ENCODE peak calls at places on chromosomes 7 and 10, in seven cellular contexts. F is NCI-H1417, I is fibroblast of mammary gland, Q is AG04449, G is activated B cell treated with CpG ODN at 0.5 μM for 24 hours, Y is NCI-H526 treated with DMSO at 0.1 percent for 48 hours, Z is posterior cingulate gyrus. C is an unnamed sample.

GRCh38 chr7:34011711-34012110 is 106.4 kb downstream of the BMPER start:
- DNase-seq in Y (no peak), F (no peak), Z (no peak), G (no peak), Q (no peak), I (no peak), C (no peak)

GRCh38 chr10:70576803-70577517 is 25.6 kb downstream of the PRF1 start:
- DNase-seq in Y (no peak), Q (no peak), I (peak; percentile 22), F (no peak), Z (no peak), G (no peak), C (peak; percentile 18)

GRCh38 chr10:70605153-70605552 is 2.6 kb upstream of the PRF1 start:
- DNase-seq in Y (no peak), Q (no peak), Z (no peak), I (no peak), F (no peak), G (no peak), C (no peak)

GRCh38 chr10:78301891-78302738 is 268.5 kb downstream of the RPS24 start:
- DNase-seq in F (peak; percentile 52), Q (no peak), Y (no peak), Z (no peak), G (no peak), I (no peak), C (no peak)

GRCh38 chr10:127047878-127048238 is 142.6 kb downstream of the DOCK1 start:
- DNase-seq in I (no peak), F (no peak), G (no peak), Q (no peak), Y (no peak), Z (no peak), C (no peak)

GRCh38 chr10:127151981-127152699 is 44.3 kb downstream of the INSYN2A start:
- DNase-seq in G (no peak), F (no peak), I (peak; percentile 66), Y (no peak), Z (no peak), Q (no peak), C (no peak)

GRCh38 chr10:12042409-12042796 is 206 bp downstream of the UPF2 start:
- DNase-seq in Z (peak; percentile 81), I (peak; percentile 7), Y (no peak), F (peak; percentile 64), G (no peak), Q (no peak), C (peak; percentile 40)

GRCh38 chr10:8617792-8618191 is 563.3 kb downstream of the GATA3 start:
- DNase-seq in I (no peak), G (no peak), Z (no peak), Y (no peak), Q (no peak), F (no peak), C (no peak)

GRCh38 chr10:123295644-123296043 is 141.4 kb downstream of the BUB3 start:
- DNase-seq in F (no peak), G (no peak), Y (no peak), Z (no peak), I (no peak), Q (no peak), C (no peak)

GRCh38 chr10:89213191-89213808 is 6.2 kb upstream of the CH25H start:
- DNase-seq in F (peak; percentile 36), I (peak; percentile 66), Y (peak; percentile 15), Z (no peak), G (no peak), Q (no peak), C (peak; percentile 17)

GRCh38 chr10:117148284-117148683 is 10.2 kb upstream of the VAX1 start:
- DNase-seq in F (peak; percentile 6), G (no peak), Z (no peak), Q (no peak), I (no peak), Y (no peak), C (peak; percentile 26)

GRCh38 chr10:31804416-31804815 is 124.2 kb downstream of the ARHGAP12 start:
- DNase-seq in Z (no peak), G (no peak), I (no peak), F (no peak), Q (peak; percentile 24), Y (no peak), C (no peak)

C was measured in NCI-H69.